ENCODE peak calls at places on chromosomes 4 and X, in seven cellular contexts. Z is CD8-positive, alpha-beta memory T cell; B is left ventricle myocardium inferior; T is OCI-LY7; E is heart right ventricle; O is H9; M is astrocyte. U is an unnamed sample.

GRCh38 chrX:104922206-104922621 is 298.3 kb downstream of the TEX13A start:
- DNase-seq in Z (peak), E (peak), O (peak), T (peak), M (peak), B (peak), U (peak)

GRCh38 chrX:68146054-68146453 is 287.2 kb downstream of the OPHN1 start:
- DNase-seq in B (no peak), O (no peak), T (peak), M (peak), Z (no peak), E (no peak), U (no peak)

GRCh38 chr4:20017439-20017838 is 234.3 kb upstream of the SLIT2 start:
- DNase-seq in T (no peak), B (no peak), M (no peak), E (no peak), O (no peak), Z (no peak), U (no peak)

GRCh38 chr4:61273237-61273636 is 73.1 kb downstream of the ADGRL3 start:
- DNase-seq in B (no peak), Z (no peak), T (no peak), E (no peak), M (no peak), O (no peak), U (no peak)

GRCh38 chr4:146029939-146030710 is 91.5 kb upstream of the ZNF827 start:
- DNase-seq in O (peak), E (no peak), B (no peak), Z (no peak), T (peak), M (no peak), U (no peak)

GRCh38 chrX:49266536-49267445 is 2.3 kb upstream of the FOXP3 start:
- DNase-seq in E (no peak), B (no peak), Z (no peak), M (no peak), T (no peak), O (no peak), U (no peak)

GRCh38 chr4:24209131-24209530 is 319.3 kb upstream of the PPARGC1A start:
- DNase-seq in T (no peak), O (no peak), Z (no peak), B (no peak), E (no peak), M (no peak), U (no peak)

GRCh38 chr4:113575391-113575790 is 186.1 kb downstream of the CAMK2D start:
- DNase-seq in E (no peak), M (peak), Z (no peak), O (no peak), B (no peak), T (no peak), U (no peak)

GRCh38 chrX:21926527-21927278 is 13.8 kb upstream of the SMS start:
- DNase-seq in E (no peak), O (no peak), M (peak), B (no peak), Z (no peak), T (no peak), U (no peak)

GRCh38 chr4:42142586-42142985 is 9.9 kb downstream of the BEND4 start:
- DNase-seq in T (no peak), Z (no peak), M (no peak), B (no peak), E (no peak), O (no peak), U (no peak)

GRCh38 chrX:115362334-115363095 is 73.0 kb downstream of the LUZP4 start:
- DNase-seq in E (no peak), B (no peak), T (no peak), O (no peak), M (peak), Z (no peak), U (no peak)

GRCh38 chr4:151484396-151485102 is 75.6 kb downstream of the FHIP1A start:
- DNase-seq in B (no peak), Z (no peak), O (peak), T (no peak), E (no peak), M (peak), U (peak)

GRCh38 chr4:56301181-56302076 is 85.9 kb downstream of the AASDH start:
- DNase-seq in Z (peak), E (peak), O (peak), M (peak), T (peak), B (peak), U (peak)

GRCh38 chr4:169050308-169050707 is 40.3 kb upstream of the CBR4 start:
- DNase-seq in O (no peak), Z (no peak), B (peak), T (no peak), E (peak), M (no peak), U (no peak)

GRCh38 chr4:24614881-24615280 is 30.5 kb upstream of the DHX15 start:
- DNase-seq in Z (no peak), O (no peak), T (no peak), B (no peak), M (no peak), E (no peak), U (no peak)

GRCh38 chr4:133584714-133585113 is 435.6 kb downstream of the PCDH10 start:
- DNase-seq in O (peak), B (no peak), T (no peak), Z (no peak), E (no peak), M (no peak), U (no peak)

GRCh38 chr4:2438822-2439718 is 20.3 kb downstream of the CFAP99 start:
- DNase-seq in Z (no peak), M (no peak), B (no peak), E (no peak), T (no peak), O (no peak), U (no peak)

GRCh38 chr4:66852843-66853242 is 692.5 kb downstream of the CENPC start:
- DNase-seq in E (no peak), B (no peak), T (no peak), M (no peak), Z (no peak), O (no peak), U (no peak)

GRCh38 chrX:107851215-107851614 is 25.5 kb downstream of the MID2 start:
- DNase-seq in O (no peak), E (no peak), B (no peak), Z (no peak), T (no peak), M (peak), U (no peak)

GRCh38 chr4:54568184-54568583 is 89.6 kb upstream of the KIT start:
- DNase-seq in M (peak), O (no peak), B (no peak), T (no peak), E (no peak), Z (no peak), U (no peak)
- H3K27ac ChIP-seq in M (peak), O (no peak), B (no peak), T (no peak), E (no peak), Z (no peak), U (no peak)

DNA sequence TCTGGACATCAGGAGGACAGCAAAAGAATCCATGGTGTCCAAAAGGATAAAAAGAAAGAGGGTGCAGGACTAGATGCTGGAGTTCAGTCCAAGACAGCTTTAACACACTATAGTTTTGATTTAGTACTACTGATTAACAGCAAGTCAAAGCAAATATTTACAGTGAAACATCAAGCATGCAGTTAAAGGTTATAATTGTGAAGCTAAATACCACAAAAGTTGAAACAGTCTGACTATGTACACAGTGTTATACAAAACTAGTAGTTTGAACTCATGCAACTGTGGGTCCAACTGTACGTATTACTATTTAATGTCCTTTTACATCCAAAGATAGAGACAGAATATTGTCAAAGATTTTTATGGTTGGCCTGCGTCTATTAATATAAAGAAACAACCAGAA is 57.6 kb downstream of the CHIC2 start:
- DNase-seq in E (no peak), Z (no peak), T (no peak), M (no peak), B (no peak), O (no peak), U (no peak)
- H3K27ac ChIP-seq in E (no peak), Z (no peak), T (no peak), M (no peak), B (no peak), O (no peak), U (no peak)

GRCh38 chr4:128310266-128310697 is 22.7 kb upstream of the PGRMC2 start:
- DNase-seq in Z (no peak), E (peak), B (peak), O (peak), M (no peak), T (no peak), U (no peak)
- H3K27ac ChIP-seq in Z (no peak), E (peak), B (peak), O (no peak), M (no peak), T (no peak), U (no peak)

DNA sequence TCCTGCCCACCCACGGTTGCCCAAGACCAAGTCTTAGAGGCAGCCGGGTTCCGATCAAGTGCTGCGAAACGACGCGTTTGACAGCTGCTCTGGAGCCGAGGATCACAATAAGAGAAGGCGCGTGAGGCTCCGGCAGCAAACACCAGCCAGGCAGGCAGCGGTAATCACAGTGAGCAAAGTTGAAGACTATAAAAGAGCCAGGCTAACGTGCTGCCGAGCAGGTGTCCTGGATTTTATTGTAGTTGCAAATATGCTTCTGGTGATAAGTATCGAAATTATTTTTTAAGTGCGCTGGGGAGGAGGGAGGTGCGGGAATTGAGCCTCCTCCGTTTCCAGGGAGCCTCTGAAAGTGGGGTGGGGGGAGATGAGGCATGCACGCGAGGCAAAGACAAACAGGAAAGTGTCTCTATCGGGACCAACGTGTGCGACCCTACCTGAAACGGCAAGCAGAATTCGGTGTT is 597 bp downstream of the GABRA2 start:
- DNase-seq in Z (no peak), M (no peak), T (no peak), B (no peak), O (peak), E (no peak), U (no peak)
- H3K27ac ChIP-seq in Z (no peak), M (no peak), T (no peak), B (no peak), O (no peak), E (no peak), U (no peak)

DNA sequence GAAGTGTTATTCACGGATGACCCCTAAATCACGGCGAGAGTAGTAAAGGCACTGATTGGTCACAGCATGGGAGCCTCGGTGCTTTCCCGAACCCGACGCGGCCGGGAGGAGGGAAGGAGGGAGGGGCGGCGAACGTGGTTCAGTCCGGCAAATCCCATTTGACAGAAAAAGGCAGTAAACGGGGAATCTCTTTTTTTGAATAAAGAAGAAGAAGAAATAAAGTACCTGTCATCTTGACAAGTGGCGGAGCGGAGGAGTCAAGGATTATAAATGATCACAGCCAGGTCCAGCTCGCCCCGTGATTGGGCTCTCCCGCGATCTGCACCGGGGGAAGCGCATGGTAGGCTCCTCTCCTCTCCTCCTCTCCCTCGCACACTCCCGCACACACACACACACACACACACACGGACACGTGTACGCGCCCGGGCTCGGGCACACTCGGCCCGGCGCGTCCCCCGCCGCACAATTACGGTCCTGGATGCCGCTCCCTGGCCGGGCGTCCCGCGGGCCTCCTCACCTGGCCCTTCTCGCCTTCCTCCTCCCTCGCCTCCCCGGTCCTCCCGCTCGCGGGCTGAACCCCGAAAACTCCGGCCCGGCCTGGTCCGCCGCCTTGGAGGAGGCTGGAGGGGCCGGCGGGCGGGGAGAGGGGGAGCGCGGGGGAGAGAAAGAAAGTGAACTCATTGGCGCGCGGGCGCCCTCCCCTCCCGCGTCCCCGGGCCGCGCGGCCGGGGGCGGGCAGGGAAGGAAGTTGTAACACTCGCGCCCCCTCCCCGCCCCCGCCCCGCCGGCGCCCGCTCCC is 99.2 kb upstream of the TENM3 start:
- DNase-seq in O (peak), M (peak), T (no peak), B (no peak), Z (no peak), E (no peak), U (no peak)
- H3K27ac ChIP-seq in O (no peak), M (peak), T (no peak), B (no peak), Z (no peak), E (no peak), U (no peak)

GRCh38 chr4:140686799-140687198 is 69.4 kb downstream of the TBC1D9 start:
- DNase-seq in T (no peak), O (no peak), B (no peak), E (no peak), Z (no peak), M (no peak), U (no peak)

GRCh38 chr4:140688711-140689598 is 67.2 kb downstream of the TBC1D9 start:
- DNase-seq in B (no peak), T (no peak), O (no peak), E (no peak), Z (no peak), M (peak), U (no peak)

GRCh38 chr4:140689628-140690027 is 66.6 kb downstream of the TBC1D9 start:
- DNase-seq in B (no peak), E (no peak), O (no peak), Z (no peak), M (no peak), T (no peak), U (no peak)

GRCh38 chr4:140691369-140691768 is 64.8 kb downstream of the TBC1D9 start:
- DNase-seq in T (no peak), M (peak), O (no peak), E (no peak), B (no peak), Z (no peak), U (peak)

GRCh38 chr4:140690093-140690492 is 66.1 kb downstream of the TBC1D9 start:
- DNase-seq in E (no peak), O (no peak), T (no peak), Z (no peak), B (no peak), M (no peak), U (no peak)
- H3K27ac ChIP-seq in E (peak), O (no peak), T (no peak), Z (no peak), B (peak), M (no peak), U (no peak)

DNA sequence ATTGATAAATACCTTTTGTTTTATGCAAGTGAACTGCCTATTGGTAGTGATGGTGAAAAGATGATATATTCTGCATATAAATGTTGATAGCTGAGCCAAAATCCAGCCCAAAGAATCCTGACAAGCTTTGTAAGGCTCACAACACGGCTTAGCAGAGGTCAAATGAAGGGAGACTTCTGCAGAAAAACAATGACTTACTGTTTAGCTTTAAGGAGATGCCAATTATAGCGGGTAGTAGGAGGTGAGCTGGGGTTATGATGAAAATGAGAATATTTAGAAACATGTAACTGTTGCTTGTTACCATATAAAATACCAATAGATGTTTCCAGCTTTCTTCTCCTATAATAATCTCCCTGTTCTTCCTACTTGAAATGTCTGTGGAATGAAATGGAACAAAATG is 97.1 kb downstream of the AFF1 start:
- DNase-seq in E (no peak), T (no peak), O (no peak), Z (no peak), M (no peak), B (no peak), U (no peak)
- H3K27ac ChIP-seq in E (peak), T (no peak), O (no peak), Z (no peak), M (no peak), B (peak), U (no peak)

DNA sequence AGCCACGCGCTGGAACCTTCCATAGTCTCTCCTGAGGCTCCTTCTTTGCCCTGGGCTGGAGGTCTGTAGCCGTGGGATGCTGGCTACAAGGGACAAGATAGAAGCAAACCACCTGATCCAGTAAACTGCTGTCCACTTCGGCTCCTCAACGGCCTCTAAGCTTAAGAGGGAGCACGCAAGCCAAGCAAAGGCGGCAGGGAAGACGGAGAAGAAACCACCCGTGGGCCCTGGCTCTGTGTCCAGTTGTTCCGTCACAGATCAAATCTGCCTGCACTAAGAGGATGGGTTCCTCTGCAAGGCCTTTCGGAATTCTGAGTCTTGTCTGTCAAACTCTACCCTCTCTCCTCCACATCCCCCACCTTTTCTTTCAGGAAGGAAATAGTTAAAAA is 401 bp upstream of the EDNRA start:
- DNase-seq in M (no peak), T (no peak), Z (no peak), O (peak), B (no peak), E (no peak), U (no peak)
- H3K27ac ChIP-seq in M (peak), T (no peak), Z (no peak), O (no peak), B (peak), E (peak), U (no peak)

DNA sequence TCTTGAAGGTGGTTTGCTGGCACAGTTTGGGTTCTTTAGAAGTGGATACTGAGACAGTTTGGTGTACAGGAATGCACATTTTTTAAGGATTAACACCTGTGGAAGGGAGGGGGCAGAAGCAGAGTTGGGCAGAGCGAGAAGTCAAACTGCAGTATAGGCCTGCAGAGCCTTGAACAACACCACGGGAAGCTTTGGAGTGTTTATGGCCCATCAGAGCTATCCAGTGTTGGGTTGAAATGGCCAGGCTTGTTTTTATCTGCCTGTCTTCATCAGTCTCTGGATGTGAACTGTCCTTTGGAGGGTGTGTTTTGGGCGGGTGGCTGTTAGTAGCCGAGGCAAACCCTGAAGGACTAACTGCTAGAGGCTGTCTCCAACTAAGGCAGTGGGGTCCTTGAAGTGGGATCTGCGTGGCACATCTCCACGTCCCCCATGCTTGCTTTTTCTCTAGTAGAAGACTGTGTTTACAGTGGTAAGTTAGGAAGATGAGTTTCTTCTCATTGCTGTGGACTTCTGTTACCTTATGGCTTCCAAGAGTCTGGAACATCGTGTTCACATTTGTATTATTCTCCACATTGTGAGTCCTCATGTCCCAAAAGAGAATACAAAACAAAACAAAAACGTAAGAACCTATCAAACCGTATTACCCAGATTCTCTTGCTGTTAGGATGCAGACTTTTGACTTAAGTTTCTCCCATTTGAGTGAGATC is 41.0 kb downstream of the TMEM131L start:
- DNase-seq in Z (no peak), M (no peak), T (no peak), B (no peak), E (no peak), O (no peak), U (no peak)
- H3K27ac ChIP-seq in Z (no peak), M (no peak), T (no peak), B (no peak), E (no peak), O (no peak), U (no peak)

DNA sequence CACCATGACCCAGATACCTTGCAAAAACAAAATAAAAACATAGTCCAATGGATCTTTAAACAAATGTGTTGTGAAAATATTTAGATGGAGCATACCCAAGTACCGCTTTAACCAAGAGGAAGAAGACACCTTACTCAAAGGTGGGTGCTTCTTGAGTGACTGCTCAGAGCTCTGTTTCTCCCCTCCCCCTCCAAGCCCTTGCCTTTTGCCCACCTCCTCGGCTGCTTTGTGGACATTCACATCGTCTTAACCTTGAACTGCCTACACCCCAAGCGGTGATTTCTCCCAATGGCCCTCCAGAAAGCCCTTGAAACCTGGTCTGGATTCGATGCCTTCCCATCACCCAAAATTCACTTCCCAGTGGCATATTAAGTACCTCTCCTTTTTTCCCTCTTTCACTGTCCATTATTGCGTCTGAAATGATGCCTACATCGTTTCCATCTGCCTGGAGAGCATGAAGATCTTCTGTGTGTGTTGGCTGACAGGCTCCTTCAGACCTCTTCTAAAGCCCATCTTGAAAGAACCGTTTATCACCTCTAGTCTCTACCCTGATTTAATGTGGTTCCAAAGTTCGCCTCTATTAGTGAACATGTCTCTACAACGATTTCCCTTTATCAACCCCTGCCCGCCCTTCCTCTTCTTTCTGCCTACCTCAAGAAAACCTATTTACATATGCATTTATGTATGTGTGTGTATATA is 965 bp downstream of the GPRIN3 start:
- DNase-seq in O (no peak), M (no peak), B (no peak), T (peak), Z (no peak), E (no peak), U (no peak)
- H3K27ac ChIP-seq in O (no peak), M (no peak), B (peak), T (peak), Z (peak), E (peak), U (no peak)

U was measured in iPS DF 6.9.